ENCODE peak calls at places on chromosome 18, in six cellular contexts. One of them, this sample, is unnamed.

GRCh38 chr18:34978953-34979608 is 62.1 kb upstream of the MAPRE2 start:
- DNase-seq in Panc1: peak
- DNase-seq in kidney: peak
- DNase-seq in Peyer's patch: peak
- DNase-seq in dorsolateral prefrontal cortex: peak
- DNase-seq in tibial artery: peak
- DNase-seq in this sample: peak

GRCh38 chr18:8654482-8655451 is 45.5 kb downstream of the RAB12 start:
- DNase-seq in kidney: no peak
- DNase-seq in Peyer's patch: no peak
- DNase-seq in Panc1: no peak
- DNase-seq in dorsolateral prefrontal cortex: no peak
- DNase-seq in tibial artery: no peak
- DNase-seq in this sample: no peak

GRCh38 chr18:5142131-5142530 is 54.9 kb downstream of the AKAIN1 start:
- DNase-seq in Panc1: no peak
- DNase-seq in dorsolateral prefrontal cortex: no peak
- DNase-seq in kidney: no peak
- DNase-seq in tibial artery: no peak
- DNase-seq in Peyer's patch: no peak
- DNase-seq in this sample: no peak

GRCh38 chr18:68874361-68874760 is 76.5 kb downstream of the CCDC102B start:
- DNase-seq in tibial artery: no peak
- DNase-seq in dorsolateral prefrontal cortex: no peak
- DNase-seq in Peyer's patch: no peak
- DNase-seq in kidney: no peak
- DNase-seq in Panc1: no peak
- DNase-seq in this sample: no peak

GRCh38 chr18:51645607-51646006 is 448.1 kb upstream of the MEX3C start:
- DNase-seq in kidney: no peak
- DNase-seq in Peyer's patch: no peak
- DNase-seq in dorsolateral prefrontal cortex: no peak
- DNase-seq in Panc1: no peak
- DNase-seq in tibial artery: no peak
- DNase-seq in this sample: no peak

GRCh38 chr18:63707816-63708215 is 5.1 kb downstream of the SERPINB11 start:
- DNase-seq in Panc1: no peak
- DNase-seq in kidney: no peak
- DNase-seq in dorsolateral prefrontal cortex: no peak
- DNase-seq in tibial artery: no peak
- DNase-seq in Peyer's patch: no peak
- DNase-seq in this sample: no peak

GRCh38 chr18:36947820-36948348 is 119.0 kb downstream of the KIAA1328 start:
- DNase-seq in Panc1: no peak
- DNase-seq in Peyer's patch: no peak
- DNase-seq in tibial artery: no peak
- DNase-seq in dorsolateral prefrontal cortex: no peak
- DNase-seq in kidney: no peak
- DNase-seq in this sample: no peak

GRCh38 chr18:45103319-45104070 is 422.8 kb downstream of the SETBP1 start:
- DNase-seq in Peyer's patch: no peak
- DNase-seq in kidney: no peak
- DNase-seq in Panc1: no peak
- DNase-seq in tibial artery: no peak
- DNase-seq in dorsolateral prefrontal cortex: no peak
- DNase-seq in this sample: no peak

GRCh38 chr18:37282386-37283037 is 283.1 kb downstream of the CELF4 start:
- DNase-seq in Panc1: no peak
- DNase-seq in Peyer's patch: no peak
- DNase-seq in dorsolateral prefrontal cortex: no peak
- DNase-seq in tibial artery: no peak
- DNase-seq in kidney: no peak
- DNase-seq in this sample: no peak

GRCh38 chr18:45793295-45793965 is 32.0 kb upstream of the SIGLEC15 start:
- DNase-seq in tibial artery: no peak
- DNase-seq in dorsolateral prefrontal cortex: no peak
- DNase-seq in Peyer's patch: no peak
- DNase-seq in kidney: no peak
- DNase-seq in Panc1: peak
- DNase-seq in this sample: no peak

GRCh38 chr18:7221424-7222155 is 9.3 kb upstream of the LRRC30 start:
- DNase-seq in Peyer's patch: no peak
- DNase-seq in dorsolateral prefrontal cortex: no peak
- DNase-seq in Panc1: peak
- DNase-seq in tibial artery: no peak
- DNase-seq in kidney: no peak
- DNase-seq in this sample: no peak

GRCh38 chr18:32328379-32328778 is 138.5 kb downstream of the MEP1B start:
- DNase-seq in Panc1: no peak
- DNase-seq in dorsolateral prefrontal cortex: no peak
- DNase-seq in kidney: no peak
- DNase-seq in Peyer's patch: no peak
- DNase-seq in tibial artery: no peak
- DNase-seq in this sample: no peak

GRCh38 chr18:32074206-32074605 is 17.5 kb upstream of the RNF138 start:
- DNase-seq in dorsolateral prefrontal cortex: no peak
- DNase-seq in kidney: no peak
- DNase-seq in tibial artery: no peak
- DNase-seq in Peyer's patch: no peak
- DNase-seq in Panc1: no peak
- DNase-seq in this sample: no peak

GRCh38 chr18:47397671-47398319 is 146.3 kb upstream of the SKOR2 start:
- DNase-seq in tibial artery: no peak
- DNase-seq in dorsolateral prefrontal cortex: no peak
- DNase-seq in kidney: no peak
- DNase-seq in Panc1: no peak
- DNase-seq in Peyer's patch: no peak
- DNase-seq in this sample: no peak

GRCh38 chr18:52312321-52312720 is 27.7 kb upstream of the DCC start:
- DNase-seq in tibial artery: no peak
- DNase-seq in dorsolateral prefrontal cortex: no peak
- DNase-seq in kidney: no peak
- DNase-seq in Panc1: no peak
- DNase-seq in Peyer's patch: no peak
- DNase-seq in this sample: no peak

GRCh38 chr18:50757358-50757757 is 62.5 kb downstream of the MRO start:
- DNase-seq in tibial artery: no peak
- DNase-seq in kidney: no peak
- DNase-seq in dorsolateral prefrontal cortex: no peak
- DNase-seq in Peyer's patch: no peak
- DNase-seq in Panc1: no peak
- DNase-seq in this sample: no peak

GRCh38 chr18:901769-902168 is 2.9 kb upstream of the ADCYAP1 start:
- DNase-seq in Panc1: no peak
- DNase-seq in kidney: no peak
- DNase-seq in tibial artery: no peak
- DNase-seq in dorsolateral prefrontal cortex: no peak
- DNase-seq in Peyer's patch: no peak
- DNase-seq in this sample: no peak

GRCh38 chr18:67104700-67105284 is 411.7 kb downstream of the DSEL start:
- DNase-seq in Peyer's patch: no peak
- DNase-seq in Panc1: peak
- DNase-seq in dorsolateral prefrontal cortex: peak
- DNase-seq in tibial artery: peak
- DNase-seq in kidney: no peak
- DNase-seq in this sample: peak

GRCh38 chr18:50559750-50560680 is at the start of gene MAPK4:
- DNase-seq in kidney: peak
- DNase-seq in Peyer's patch: peak
- DNase-seq in tibial artery: no peak
- DNase-seq in Panc1: no peak
- DNase-seq in dorsolateral prefrontal cortex: peak
- DNase-seq in this sample: no peak

GRCh38 chr18:21740724-21741510 is at the start of gene MIB1:
- DNase-seq in Panc1: no peak
- DNase-seq in dorsolateral prefrontal cortex: peak
- DNase-seq in kidney: peak
- DNase-seq in tibial artery: peak
- DNase-seq in Peyer's patch: no peak
- DNase-seq in this sample: peak

GRCh38 chr18:73670046-73670445 is 477.6 kb downstream of the FBXO15 start:
- DNase-seq in Peyer's patch: no peak
- DNase-seq in kidney: no peak
- DNase-seq in dorsolateral prefrontal cortex: no peak
- DNase-seq in Panc1: no peak
- DNase-seq in tibial artery: no peak
- DNase-seq in this sample: no peak
- H3K27ac ChIP-seq in Peyer's patch: no peak
- H3K27ac ChIP-seq in kidney: no peak
- H3K27ac ChIP-seq in dorsolateral prefrontal cortex: no peak
- H3K27ac ChIP-seq in Panc1: no peak
- H3K27ac ChIP-seq in tibial artery: no peak
- H3K27ac ChIP-seq in this sample: no peak

GRCh38 chr18:26657618-26658581 is 109.5 kb upstream of the KCTD1 start:
- DNase-seq in kidney: no peak
- DNase-seq in dorsolateral prefrontal cortex: no peak
- DNase-seq in Panc1: no peak
- DNase-seq in Peyer's patch: no peak
- DNase-seq in tibial artery: no peak
- DNase-seq in this sample: no peak
- H3K27ac ChIP-seq in kidney: peak
- H3K27ac ChIP-seq in dorsolateral prefrontal cortex: peak
- H3K27ac ChIP-seq in Panc1: no peak
- H3K27ac ChIP-seq in Peyer's patch: peak
- H3K27ac ChIP-seq in tibial artery: peak
- H3K27ac ChIP-seq in this sample: no peak

GRCh38 chr18:59385191-59385590 is 26.1 kb upstream of the LMAN1 start:
- DNase-seq in Peyer's patch: no peak
- DNase-seq in tibial artery: no peak
- DNase-seq in Panc1: no peak
- DNase-seq in dorsolateral prefrontal cortex: no peak
- DNase-seq in kidney: no peak
- DNase-seq in this sample: no peak

GRCh38 chr18:59388817-59389216 is 29.8 kb upstream of the LMAN1 start:
- DNase-seq in Panc1: no peak
- DNase-seq in dorsolateral prefrontal cortex: no peak
- DNase-seq in tibial artery: no peak
- DNase-seq in kidney: no peak
- DNase-seq in Peyer's patch: no peak
- DNase-seq in this sample: no peak

GRCh38 chr18:59383831-59384230 is 24.8 kb upstream of the LMAN1 start:
- DNase-seq in kidney: no peak
- DNase-seq in dorsolateral prefrontal cortex: no peak
- DNase-seq in tibial artery: no peak
- DNase-seq in Peyer's patch: no peak
- DNase-seq in Panc1: no peak
- DNase-seq in this sample: no peak

GRCh38 chr18:59386909-59387515 is 27.9 kb upstream of the LMAN1 start:
- DNase-seq in Panc1: no peak
- DNase-seq in tibial artery: no peak
- DNase-seq in Peyer's patch: no peak
- DNase-seq in kidney: no peak
- DNase-seq in dorsolateral prefrontal cortex: no peak
- DNase-seq in this sample: no peak

GRCh38 chr18:59388180-59388579 is 29.1 kb upstream of the LMAN1 start:
- DNase-seq in Peyer's patch: no peak
- DNase-seq in kidney: no peak
- DNase-seq in dorsolateral prefrontal cortex: no peak
- DNase-seq in Panc1: no peak
- DNase-seq in tibial artery: no peak
- DNase-seq in this sample: no peak
- H3K27ac ChIP-seq in Peyer's patch: no peak
- H3K27ac ChIP-seq in kidney: no peak
- H3K27ac ChIP-seq in dorsolateral prefrontal cortex: no peak
- H3K27ac ChIP-seq in Panc1: no peak
- H3K27ac ChIP-seq in tibial artery: no peak
- H3K27ac ChIP-seq in this sample: no peak

GRCh38 chr18:29181151-29181901 is 1004.4 kb upstream of the CDH2 start:
- DNase-seq in tibial artery: peak
- DNase-seq in Panc1: no peak
- DNase-seq in Peyer's patch: no peak
- DNase-seq in dorsolateral prefrontal cortex: no peak
- DNase-seq in kidney: no peak
- DNase-seq in this sample: no peak
- H3K27ac ChIP-seq in tibial artery: peak
- H3K27ac ChIP-seq in Panc1: no peak
- H3K27ac ChIP-seq in Peyer's patch: no peak
- H3K27ac ChIP-seq in dorsolateral prefrontal cortex: no peak
- H3K27ac ChIP-seq in kidney: no peak
- H3K27ac ChIP-seq in this sample: no peak

GRCh38 chr18:12990128-12990485 is 1.1 kb upstream of the CEP192 start:
- DNase-seq in Panc1: no peak
- DNase-seq in tibial artery: no peak
- DNase-seq in kidney: no peak
- DNase-seq in Peyer's patch: no peak
- DNase-seq in dorsolateral prefrontal cortex: no peak
- DNase-seq in this sample: no peak

GRCh38 chr18:12990662-12990976 is 543 bp upstream of the CEP192 start:
- DNase-seq in kidney: no peak
- DNase-seq in Peyer's patch: no peak
- DNase-seq in Panc1: no peak
- DNase-seq in tibial artery: no peak
- DNase-seq in dorsolateral prefrontal cortex: no peak
- DNase-seq in this sample: no peak

GRCh38 chr18:12990977-12991838 is at the start of gene CEP192:
- DNase-seq in Peyer's patch: peak
- DNase-seq in kidney: peak
- DNase-seq in Panc1: peak
- DNase-seq in dorsolateral prefrontal cortex: peak
- DNase-seq in tibial artery: peak
- DNase-seq in this sample: peak

GRCh38 chr18:12991839-12992216 is 666 bp downstream of the CEP192 start:
- DNase-seq in kidney: no peak
- DNase-seq in dorsolateral prefrontal cortex: no peak
- DNase-seq in Peyer's patch: no peak
- DNase-seq in Panc1: no peak
- DNase-seq in tibial artery: no peak
- DNase-seq in this sample: no peak

DNA sequence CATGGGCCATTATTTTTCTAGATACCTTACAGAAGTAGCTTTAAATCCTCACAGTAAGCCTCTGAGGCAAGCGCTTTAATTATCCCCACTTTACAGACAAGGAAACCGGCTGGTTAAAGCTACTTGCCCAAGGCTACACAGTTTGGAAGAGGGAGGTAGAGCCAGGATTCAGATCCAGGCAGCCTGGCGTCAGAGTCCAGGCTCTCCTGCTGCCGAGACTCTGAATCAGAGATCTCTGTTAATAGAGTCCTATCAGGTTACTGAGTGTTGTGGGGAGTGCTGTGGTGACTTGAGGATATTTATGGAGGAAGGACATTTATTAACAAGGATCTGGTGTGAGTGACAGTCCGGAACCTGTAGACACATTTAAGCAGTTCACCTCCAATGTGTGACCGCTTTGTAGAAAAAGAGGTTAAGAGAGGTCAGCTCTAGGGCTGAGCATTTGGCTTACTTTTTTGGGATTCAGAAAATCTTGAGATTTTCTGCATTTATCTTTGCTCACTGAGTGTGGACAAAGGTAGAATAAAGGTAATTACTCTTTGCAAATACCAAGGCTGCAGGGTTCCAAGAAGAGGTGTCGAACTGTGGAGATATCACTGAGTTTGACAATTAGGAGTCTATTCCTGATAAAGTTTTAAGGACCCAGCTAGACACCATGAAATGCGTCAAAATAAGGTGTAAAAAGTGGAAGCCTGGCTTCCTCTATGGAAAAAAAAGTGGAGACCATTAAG is 1.6 kb upstream of the CEP192 start:
- DNase-seq in Peyer's patch: no peak
- DNase-seq in dorsolateral prefrontal cortex: no peak
- DNase-seq in tibial artery: no peak
- DNase-seq in Panc1: no peak
- DNase-seq in kidney: no peak
- DNase-seq in this sample: no peak
- H3K27ac ChIP-seq in Peyer's patch: no peak
- H3K27ac ChIP-seq in dorsolateral prefrontal cortex: no peak
- H3K27ac ChIP-seq in tibial artery: no peak
- H3K27ac ChIP-seq in Panc1: peak
- H3K27ac ChIP-seq in kidney: no peak
- H3K27ac ChIP-seq in this sample: no peak